ENCODE peak calls at places on chromosomes 3 and 15, in eight cellular contexts. One of them, this sample, is unnamed.

GRCh38 chr15:91942676-91943417 is 89.3 kb downstream of the SLCO3A1 start:
- DNase-seq in A549: peak
- DNase-seq in thyroid gland: peak
- DNase-seq in sigmoid colon: peak
- DNase-seq in HL-60: peak
- DNase-seq in transverse colon: peak
- DNase-seq in astrocyte: peak
- DNase-seq in WERI-Rb-1: no peak
- DNase-seq in this sample: peak

GRCh38 chr15:65399001-65399706 is 21.4 kb upstream of the IGDCC3 start:
- DNase-seq in thyroid gland: no peak
- DNase-seq in A549: no peak
- DNase-seq in astrocyte: no peak
- DNase-seq in transverse colon: no peak
- DNase-seq in HL-60: no peak
- DNase-seq in WERI-Rb-1: no peak
- DNase-seq in sigmoid colon: no peak
- DNase-seq in this sample: no peak

GRCh38 chr15:45407786-45408185 is 29.4 kb upstream of the GATM start:
- DNase-seq in sigmoid colon: no peak
- DNase-seq in WERI-Rb-1: no peak
- DNase-seq in astrocyte: no peak
- DNase-seq in transverse colon: no peak
- DNase-seq in HL-60: no peak
- DNase-seq in A549: no peak
- DNase-seq in thyroid gland: no peak
- DNase-seq in this sample: no peak

GRCh38 chr3:117874028-117874765 is 1160.4 kb downstream of the IGSF11 start:
- DNase-seq in WERI-Rb-1: no peak
- DNase-seq in HL-60: no peak
- DNase-seq in thyroid gland: no peak
- DNase-seq in astrocyte: peak
- DNase-seq in sigmoid colon: no peak
- DNase-seq in A549: no peak
- DNase-seq in transverse colon: no peak
- DNase-seq in this sample: no peak

GRCh38 chr3:59245879-59246501 is 196.2 kb upstream of the CFAP20DC start:
- DNase-seq in HL-60: no peak
- DNase-seq in sigmoid colon: no peak
- DNase-seq in thyroid gland: peak
- DNase-seq in transverse colon: no peak
- DNase-seq in astrocyte: peak
- DNase-seq in WERI-Rb-1: no peak
- DNase-seq in A549: no peak
- DNase-seq in this sample: peak

GRCh38 chr3:192957441-192957951 is 39.8 kb upstream of the MB21D2 start:
- DNase-seq in thyroid gland: peak
- DNase-seq in HL-60: peak
- DNase-seq in astrocyte: peak
- DNase-seq in WERI-Rb-1: no peak
- DNase-seq in sigmoid colon: peak
- DNase-seq in A549: no peak
- DNase-seq in transverse colon: peak
- DNase-seq in this sample: peak

GRCh38 chr3:98565237-98565643 is 28.2 kb downstream of the CPOX start:
- DNase-seq in astrocyte: no peak
- DNase-seq in transverse colon: no peak
- DNase-seq in thyroid gland: no peak
- DNase-seq in HL-60: no peak
- DNase-seq in WERI-Rb-1: no peak
- DNase-seq in sigmoid colon: no peak
- DNase-seq in A549: no peak
- DNase-seq in this sample: no peak

GRCh38 chr3:128945041-128945877 is 48.6 kb downstream of the CFAP92 start:
- DNase-seq in astrocyte: no peak
- DNase-seq in sigmoid colon: no peak
- DNase-seq in thyroid gland: no peak
- DNase-seq in A549: no peak
- DNase-seq in WERI-Rb-1: no peak
- DNase-seq in HL-60: no peak
- DNase-seq in transverse colon: no peak
- DNase-seq in this sample: no peak

GRCh38 chr15:70152070-70152480 is 54.4 kb upstream of the TLE3 start:
- DNase-seq in A549: no peak
- DNase-seq in astrocyte: peak
- DNase-seq in transverse colon: no peak
- DNase-seq in sigmoid colon: peak
- DNase-seq in WERI-Rb-1: no peak
- DNase-seq in thyroid gland: peak
- DNase-seq in HL-60: no peak
- DNase-seq in this sample: peak

GRCh38 chr3:160676547-160677303 is at the start of gene ARL14:
- DNase-seq in thyroid gland: peak
- DNase-seq in astrocyte: peak
- DNase-seq in transverse colon: peak
- DNase-seq in A549: peak
- DNase-seq in sigmoid colon: no peak
- DNase-seq in HL-60: no peak
- DNase-seq in WERI-Rb-1: no peak
- DNase-seq in this sample: peak

GRCh38 chr3:15347104-15347736 is 14.8 kb upstream of the SH3BP5 start:
- DNase-seq in WERI-Rb-1: no peak
- DNase-seq in astrocyte: no peak
- DNase-seq in A549: no peak
- DNase-seq in sigmoid colon: no peak
- DNase-seq in HL-60: no peak
- DNase-seq in thyroid gland: no peak
- DNase-seq in transverse colon: no peak
- DNase-seq in this sample: no peak

GRCh38 chr3:194304186-194304917 is 46.8 kb downstream of the CPN2 start:
- DNase-seq in thyroid gland: peak
- DNase-seq in HL-60: no peak
- DNase-seq in astrocyte: no peak
- DNase-seq in sigmoid colon: peak
- DNase-seq in A549: no peak
- DNase-seq in WERI-Rb-1: no peak
- DNase-seq in transverse colon: no peak
- DNase-seq in this sample: no peak

GRCh38 chr15:57158589-57158988 is 217.7 kb upstream of the CGNL1 start:
- DNase-seq in WERI-Rb-1: no peak
- DNase-seq in HL-60: no peak
- DNase-seq in A549: no peak
- DNase-seq in astrocyte: peak
- DNase-seq in thyroid gland: no peak
- DNase-seq in sigmoid colon: no peak
- DNase-seq in transverse colon: no peak
- DNase-seq in this sample: peak

GRCh38 chr3:62186967-62187366 is 186.4 kb downstream of the FEZF2 start:
- DNase-seq in astrocyte: no peak
- DNase-seq in WERI-Rb-1: no peak
- DNase-seq in thyroid gland: no peak
- DNase-seq in transverse colon: no peak
- DNase-seq in HL-60: no peak
- DNase-seq in sigmoid colon: no peak
- DNase-seq in A549: peak
- DNase-seq in this sample: peak

GRCh38 chr3:98147179-98147578 is at the start of gene OR5H14:
- DNase-seq in transverse colon: no peak
- DNase-seq in sigmoid colon: no peak
- DNase-seq in WERI-Rb-1: no peak
- DNase-seq in HL-60: no peak
- DNase-seq in astrocyte: no peak
- DNase-seq in A549: no peak
- DNase-seq in thyroid gland: no peak
- DNase-seq in this sample: no peak

GRCh38 chr3:50466177-50466576 is 37.3 kb downstream of the CACNA2D2 start:
- DNase-seq in sigmoid colon: no peak
- DNase-seq in astrocyte: no peak
- DNase-seq in transverse colon: no peak
- DNase-seq in WERI-Rb-1: peak
- DNase-seq in HL-60: no peak
- DNase-seq in thyroid gland: no peak
- DNase-seq in A549: no peak
- DNase-seq in this sample: no peak

GRCh38 chr3:194657439-194657838 is 14.6 kb downstream of the LSG1 start:
- DNase-seq in thyroid gland: no peak
- DNase-seq in WERI-Rb-1: no peak
- DNase-seq in HL-60: no peak
- DNase-seq in sigmoid colon: no peak
- DNase-seq in A549: no peak
- DNase-seq in transverse colon: no peak
- DNase-seq in astrocyte: no peak
- DNase-seq in this sample: no peak

GRCh38 chr3:153783106-153783505 is 338.1 kb upstream of the ARHGEF26 start:
- DNase-seq in thyroid gland: no peak
- DNase-seq in transverse colon: no peak
- DNase-seq in WERI-Rb-1: no peak
- DNase-seq in HL-60: no peak
- DNase-seq in astrocyte: no peak
- DNase-seq in A549: no peak
- DNase-seq in sigmoid colon: peak
- DNase-seq in this sample: no peak

GRCh38 chr15:69344238-69344637 is 45.5 kb downstream of the PAQR5 start:
- DNase-seq in WERI-Rb-1: no peak
- DNase-seq in sigmoid colon: no peak
- DNase-seq in thyroid gland: no peak
- DNase-seq in HL-60: no peak
- DNase-seq in astrocyte: no peak
- DNase-seq in transverse colon: no peak
- DNase-seq in A549: no peak
- DNase-seq in this sample: no peak

GRCh38 chr3:122189357-122189756 is 5.9 kb downstream of the CASR start:
- DNase-seq in HL-60: no peak
- DNase-seq in WERI-Rb-1: no peak
- DNase-seq in sigmoid colon: no peak
- DNase-seq in astrocyte: no peak
- DNase-seq in A549: no peak
- DNase-seq in thyroid gland: no peak
- DNase-seq in transverse colon: no peak
- DNase-seq in this sample: no peak

GRCh38 chr15:66635006-66635405 is 67.0 kb upstream of the SMAD6 start:
- DNase-seq in astrocyte: no peak
- DNase-seq in WERI-Rb-1: no peak
- DNase-seq in transverse colon: no peak
- DNase-seq in A549: no peak
- DNase-seq in thyroid gland: no peak
- DNase-seq in sigmoid colon: no peak
- DNase-seq in HL-60: no peak
- DNase-seq in this sample: no peak

DNA sequence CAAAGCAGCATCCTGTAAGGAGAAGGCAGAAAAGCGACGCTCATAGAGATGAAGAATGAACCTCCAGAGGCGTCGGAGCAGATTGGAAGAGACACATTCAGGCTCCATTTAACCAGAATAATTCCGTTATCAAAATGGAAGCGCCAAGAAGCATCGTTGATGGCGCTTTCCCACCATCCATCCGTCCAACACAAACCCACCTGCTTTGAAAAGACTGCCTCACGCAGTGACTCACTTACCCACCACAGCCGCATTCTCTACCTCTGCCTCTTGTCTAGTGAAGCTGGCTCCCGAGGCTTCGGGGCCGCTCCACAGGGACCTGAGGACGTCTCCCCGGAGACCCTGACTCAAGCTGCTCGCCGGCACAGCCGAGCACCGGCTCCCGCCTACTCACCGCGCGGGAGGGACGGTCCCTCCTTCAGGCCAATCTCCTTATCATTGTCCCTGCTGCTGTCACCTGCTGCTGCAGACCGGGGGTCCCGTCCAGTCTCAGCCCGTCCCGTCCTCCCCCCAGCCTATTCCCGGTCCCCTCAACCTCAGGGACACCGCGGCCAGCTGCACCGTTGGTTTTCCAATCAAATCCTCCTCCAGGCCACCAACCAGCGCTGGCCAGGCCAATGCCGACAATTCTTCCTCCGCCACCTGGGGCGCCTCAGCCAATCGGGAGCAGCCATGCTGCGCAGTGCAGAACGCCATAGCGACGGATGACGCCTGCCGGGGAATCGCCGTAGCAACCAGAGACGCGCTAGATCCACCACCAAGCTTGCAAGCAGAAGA is at the start of gene NEK10:
- DNase-seq in thyroid gland: peak
- DNase-seq in transverse colon: peak
- DNase-seq in astrocyte: peak
- DNase-seq in WERI-Rb-1: peak
- DNase-seq in HL-60: peak
- DNase-seq in A549: peak
- DNase-seq in sigmoid colon: peak
- DNase-seq in this sample: peak
- TF ChIP-seq CTCF in thyroid gland: no peak
- TF ChIP-seq CTCF in transverse colon: peak
- TF ChIP-seq CTCF in astrocyte: no peak
- TF ChIP-seq CTCF in WERI-Rb-1: peak
- TF ChIP-seq CTCF in HL-60: no peak
- TF ChIP-seq CTCF in A549: no peak
- TF ChIP-seq CTCF in sigmoid colon: no peak
- TF ChIP-seq CTCF in this sample: peak

GRCh38 chr3:152071924-152072323 is 196.8 kb upstream of the MBNL1 start:
- DNase-seq in astrocyte: peak
- DNase-seq in thyroid gland: no peak
- DNase-seq in HL-60: peak
- DNase-seq in sigmoid colon: no peak
- DNase-seq in transverse colon: no peak
- DNase-seq in A549: no peak
- DNase-seq in WERI-Rb-1: no peak
- DNase-seq in this sample: peak
- TF ChIP-seq CTCF in astrocyte: peak
- TF ChIP-seq CTCF in thyroid gland: no peak
- TF ChIP-seq CTCF in HL-60: peak
- TF ChIP-seq CTCF in sigmoid colon: no peak
- TF ChIP-seq CTCF in transverse colon: peak
- TF ChIP-seq CTCF in A549: peak
- TF ChIP-seq CTCF in WERI-Rb-1: peak
- TF ChIP-seq CTCF in this sample: peak

GRCh38 chr3:115693868-115694267 is 70.6 kb downstream of the GAP43 start:
- DNase-seq in A549: no peak
- DNase-seq in HL-60: no peak
- DNase-seq in astrocyte: no peak
- DNase-seq in sigmoid colon: no peak
- DNase-seq in WERI-Rb-1: no peak
- DNase-seq in transverse colon: no peak
- DNase-seq in thyroid gland: no peak
- DNase-seq in this sample: no peak
- TF ChIP-seq CTCF in A549: no peak
- TF ChIP-seq CTCF in HL-60: no peak
- TF ChIP-seq CTCF in astrocyte: no peak
- TF ChIP-seq CTCF in sigmoid colon: no peak
- TF ChIP-seq CTCF in WERI-Rb-1: no peak
- TF ChIP-seq CTCF in transverse colon: no peak
- TF ChIP-seq CTCF in thyroid gland: no peak
- TF ChIP-seq CTCF in this sample: no peak

GRCh38 chr3:24072193-24072592 is 127.1 kb downstream of the NR1D2 start:
- DNase-seq in WERI-Rb-1: no peak
- DNase-seq in transverse colon: no peak
- DNase-seq in A549: no peak
- DNase-seq in thyroid gland: no peak
- DNase-seq in HL-60: no peak
- DNase-seq in sigmoid colon: no peak
- DNase-seq in astrocyte: no peak
- DNase-seq in this sample: no peak

GRCh38 chr3:24067483-24067882 is 122.4 kb downstream of the NR1D2 start:
- DNase-seq in HL-60: no peak
- DNase-seq in sigmoid colon: no peak
- DNase-seq in thyroid gland: no peak
- DNase-seq in A549: no peak
- DNase-seq in astrocyte: no peak
- DNase-seq in WERI-Rb-1: no peak
- DNase-seq in transverse colon: no peak
- DNase-seq in this sample: peak

GRCh38 chr3:24069045-24069444 is 124.0 kb downstream of the NR1D2 start:
- DNase-seq in A549: no peak
- DNase-seq in HL-60: no peak
- DNase-seq in astrocyte: no peak
- DNase-seq in WERI-Rb-1: peak
- DNase-seq in thyroid gland: no peak
- DNase-seq in transverse colon: peak
- DNase-seq in sigmoid colon: peak
- DNase-seq in this sample: no peak
- TF ChIP-seq CTCF in A549: peak
- TF ChIP-seq CTCF in HL-60: no peak
- TF ChIP-seq CTCF in astrocyte: no peak
- TF ChIP-seq CTCF in WERI-Rb-1: peak
- TF ChIP-seq CTCF in thyroid gland: no peak
- TF ChIP-seq CTCF in transverse colon: no peak
- TF ChIP-seq CTCF in sigmoid colon: peak
- TF ChIP-seq CTCF in this sample: peak

This sample was measured in epithelial cell of esophagus.